ENCODE peak calls at places on chromosomes 11 and 22, in nine cellular contexts. One of them, this sample, is unnamed.

GRCh38 chr11:102254047-102254446 is 63.2 kb upstream of the BIRC3 start:
- DNase-seq in tibial nerve: no peak
- DNase-seq in A549: peak; percentile 36
- DNase-seq in body of pancreas: no peak
- DNase-seq in ovary: no peak
- DNase-seq in sigmoid colon: no peak
- DNase-seq in uterus: no peak
- DNase-seq in vagina: no peak
- DNase-seq in heart left ventricle: no peak
- DNase-seq in this sample: no peak

GRCh38 chr11:133920109-133920990 is 36.4 kb downstream of the IGSF9B start:
- DNase-seq in tibial nerve: no peak
- DNase-seq in vagina: no peak
- DNase-seq in A549: no peak
- DNase-seq in heart left ventricle: peak; percentile 63
- DNase-seq in body of pancreas: no peak
- DNase-seq in sigmoid colon: no peak
- DNase-seq in ovary: no peak
- DNase-seq in uterus: no peak
- DNase-seq in this sample: no peak

GRCh38 chr11:76704171-76704948 is 33.8 kb upstream of the LRRC32 start:
- DNase-seq in vagina: no peak
- DNase-seq in ovary: no peak
- DNase-seq in uterus: no peak
- DNase-seq in body of pancreas: no peak
- DNase-seq in sigmoid colon: no peak
- DNase-seq in heart left ventricle: no peak
- DNase-seq in tibial nerve: no peak
- DNase-seq in A549: no peak
- DNase-seq in this sample: no peak

GRCh38 chr22:37212174-37212906 is at the start of gene SSTR3:
- DNase-seq in heart left ventricle: no peak
- DNase-seq in vagina: no peak
- DNase-seq in tibial nerve: no peak
- DNase-seq in ovary: peak; percentile 57
- DNase-seq in sigmoid colon: peak; percentile 52
- DNase-seq in body of pancreas: peak; percentile 54
- DNase-seq in uterus: peak; percentile 56
- DNase-seq in A549: no peak
- DNase-seq in this sample: peak; percentile 61

GRCh38 chr11:128908391-128909246 is 17.5 kb downstream of the KCNJ5 start:
- DNase-seq in ovary: peak; percentile 64
- DNase-seq in tibial nerve: no peak
- DNase-seq in vagina: no peak
- DNase-seq in heart left ventricle: peak; percentile 85
- DNase-seq in uterus: peak; percentile 33
- DNase-seq in sigmoid colon: peak; percentile 79
- DNase-seq in A549: peak; percentile 12
- DNase-seq in body of pancreas: peak; percentile 85
- DNase-seq in this sample: no peak

GRCh38 chr11:66973956-66974585 is 1.0 kb upstream of the C11orf86 start:
- DNase-seq in uterus: no peak
- DNase-seq in vagina: no peak
- DNase-seq in body of pancreas: no peak
- DNase-seq in A549: no peak
- DNase-seq in heart left ventricle: no peak
- DNase-seq in ovary: no peak
- DNase-seq in tibial nerve: no peak
- DNase-seq in sigmoid colon: no peak
- DNase-seq in this sample: no peak

GRCh38 chr11:126790550-126790981 is 210.0 kb downstream of the KIRREL3 start:
- DNase-seq in vagina: no peak
- DNase-seq in sigmoid colon: no peak
- DNase-seq in tibial nerve: no peak
- DNase-seq in ovary: no peak
- DNase-seq in uterus: no peak
- DNase-seq in heart left ventricle: no peak
- DNase-seq in A549: peak; percentile 63
- DNase-seq in body of pancreas: no peak
- DNase-seq in this sample: no peak

GRCh38 chr11:33598426-33599069 is 102.1 kb downstream of the C11orf91 start:
- DNase-seq in heart left ventricle: no peak
- DNase-seq in vagina: no peak
- DNase-seq in tibial nerve: no peak
- DNase-seq in sigmoid colon: no peak
- DNase-seq in ovary: no peak
- DNase-seq in A549: no peak
- DNase-seq in uterus: no peak
- DNase-seq in body of pancreas: no peak
- DNase-seq in this sample: no peak

GRCh38 chr11:124329787-124330478 is 9.9 kb upstream of the OR8D2 start:
- DNase-seq in body of pancreas: no peak
- DNase-seq in uterus: no peak
- DNase-seq in heart left ventricle: no peak
- DNase-seq in vagina: no peak
- DNase-seq in ovary: no peak
- DNase-seq in sigmoid colon: no peak
- DNase-seq in tibial nerve: no peak
- DNase-seq in A549: no peak
- DNase-seq in this sample: no peak

GRCh38 chr11:128482512-128483191 is 104.7 kb downstream of the ETS1 start:
- DNase-seq in body of pancreas: no peak
- DNase-seq in tibial nerve: no peak
- DNase-seq in sigmoid colon: peak; percentile 77
- DNase-seq in A549: no peak
- DNase-seq in vagina: no peak
- DNase-seq in uterus: no peak
- DNase-seq in heart left ventricle: no peak
- DNase-seq in ovary: no peak
- DNase-seq in this sample: no peak

GRCh38 chr11:67384851-67385366 is 6.9 kb upstream of the RAD9A start:
- DNase-seq in tibial nerve: no peak
- DNase-seq in sigmoid colon: no peak
- DNase-seq in body of pancreas: peak; percentile 70
- DNase-seq in heart left ventricle: no peak
- DNase-seq in uterus: no peak
- DNase-seq in vagina: no peak
- DNase-seq in ovary: no peak
- DNase-seq in A549: peak; percentile 77
- DNase-seq in this sample: no peak

GRCh38 chr11:3880724-3881123 is 25.3 kb downstream of the STIM1 start:
- DNase-seq in ovary: no peak
- DNase-seq in vagina: no peak
- DNase-seq in A549: peak; percentile 25
- DNase-seq in heart left ventricle: no peak
- DNase-seq in tibial nerve: no peak
- DNase-seq in body of pancreas: no peak
- DNase-seq in uterus: no peak
- DNase-seq in sigmoid colon: no peak
- DNase-seq in this sample: no peak

GRCh38 chr11:36703055-36703404 is 105.0 kb upstream of the RAG2 start:
- DNase-seq in tibial nerve: no peak
- DNase-seq in heart left ventricle: no peak
- DNase-seq in A549: no peak
- DNase-seq in sigmoid colon: no peak
- DNase-seq in uterus: no peak
- DNase-seq in vagina: no peak
- DNase-seq in ovary: no peak
- DNase-seq in body of pancreas: no peak
- DNase-seq in this sample: no peak

GRCh38 chr11:1933416-1934325 is 13.5 kb upstream of the MRPL23 start:
- DNase-seq in body of pancreas: peak; percentile 7
- DNase-seq in vagina: no peak
- DNase-seq in ovary: no peak
- DNase-seq in heart left ventricle: peak; percentile 39
- DNase-seq in sigmoid colon: no peak
- DNase-seq in A549: no peak
- DNase-seq in tibial nerve: no peak
- DNase-seq in uterus: peak; percentile 14
- DNase-seq in this sample: peak; percentile 34

GRCh38 chr11:304915-305833 is 2.4 kb upstream of the IFITM2 start:
- DNase-seq in uterus: peak; percentile 83
- DNase-seq in vagina: no peak
- DNase-seq in sigmoid colon: peak; percentile 90
- DNase-seq in heart left ventricle: no peak
- DNase-seq in tibial nerve: peak; percentile 65
- DNase-seq in body of pancreas: peak; percentile 74
- DNase-seq in ovary: peak; percentile 83
- DNase-seq in A549: peak; percentile 74
- DNase-seq in this sample: peak; percentile 84

GRCh38 chr11:122696662-122697061 is 41.1 kb downstream of the UBASH3B start:
- DNase-seq in heart left ventricle: no peak
- DNase-seq in ovary: no peak
- DNase-seq in uterus: no peak
- DNase-seq in body of pancreas: no peak
- DNase-seq in vagina: no peak
- DNase-seq in sigmoid colon: no peak
- DNase-seq in A549: no peak
- DNase-seq in tibial nerve: no peak
- DNase-seq in this sample: peak; percentile 82

GRCh38 chr22:23781533-23781932 is 5.2 kb upstream of the SMARCB1 start:
- DNase-seq in A549: peak; percentile 29
- DNase-seq in uterus: no peak
- DNase-seq in ovary: no peak
- DNase-seq in heart left ventricle: no peak
- DNase-seq in vagina: no peak
- DNase-seq in tibial nerve: no peak
- DNase-seq in sigmoid colon: no peak
- DNase-seq in body of pancreas: no peak
- DNase-seq in this sample: no peak

GRCh38 chr22:30717331-30717921 is 22.8 kb downstream of the OSBP2 start:
- DNase-seq in vagina: no peak
- DNase-seq in uterus: no peak
- DNase-seq in body of pancreas: no peak
- DNase-seq in sigmoid colon: no peak
- DNase-seq in tibial nerve: no peak
- DNase-seq in heart left ventricle: no peak
- DNase-seq in A549: peak; percentile 6
- DNase-seq in ovary: no peak
- DNase-seq in this sample: no peak

GRCh38 chr22:41621911-41622179 is 750 bp downstream of the XRCC6 start:
- DNase-seq in uterus: no peak
- DNase-seq in heart left ventricle: no peak
- DNase-seq in body of pancreas: no peak
- DNase-seq in sigmoid colon: no peak
- DNase-seq in ovary: no peak
- DNase-seq in vagina: no peak
- DNase-seq in tibial nerve: no peak
- DNase-seq in A549: no peak
- DNase-seq in this sample: no peak

GRCh38 chr22:30129636-30130035 is 49.4 kb downstream of the HORMAD2 start:
- DNase-seq in uterus: no peak
- DNase-seq in sigmoid colon: no peak
- DNase-seq in ovary: no peak
- DNase-seq in tibial nerve: no peak
- DNase-seq in A549: no peak
- DNase-seq in heart left ventricle: no peak
- DNase-seq in body of pancreas: no peak
- DNase-seq in vagina: no peak
- DNase-seq in this sample: no peak

DNA sequence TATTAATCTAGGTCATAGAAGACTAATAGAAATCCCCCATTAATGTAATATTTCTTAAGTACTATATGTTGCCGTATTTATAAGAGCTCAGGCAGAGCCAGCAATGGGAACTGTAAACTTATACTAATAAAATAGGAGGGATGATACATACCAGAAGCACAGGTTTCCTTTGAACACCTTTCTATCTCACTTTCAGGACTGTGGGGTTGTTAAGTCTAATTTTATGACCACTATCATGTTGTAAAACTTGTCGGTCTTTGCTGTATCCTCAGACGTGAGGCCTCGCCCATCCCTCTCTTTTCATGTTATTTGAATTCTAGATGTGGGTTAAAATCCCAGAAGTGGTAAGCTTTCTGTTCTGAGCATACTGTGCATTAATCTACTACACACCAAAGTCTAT is 1083.5 kb upstream of the TENM4 start:
- DNase-seq in ovary: no peak
- DNase-seq in body of pancreas: no peak
- DNase-seq in sigmoid colon: no peak
- DNase-seq in tibial nerve: no peak
- DNase-seq in vagina: no peak
- DNase-seq in A549: no peak
- DNase-seq in heart left ventricle: no peak
- DNase-seq in uterus: no peak
- DNase-seq in this sample: no peak
- TF ChIP-seq POLR2A in ovary: no peak
- TF ChIP-seq POLR2A in body of pancreas: no peak
- TF ChIP-seq POLR2A in sigmoid colon: no peak
- TF ChIP-seq POLR2A in tibial nerve: no peak
- TF ChIP-seq POLR2A in vagina: no peak
- TF ChIP-seq POLR2A in A549: no peak
- TF ChIP-seq POLR2A in heart left ventricle: no peak
- TF ChIP-seq POLR2A in uterus: no peak
- TF ChIP-seq POLR2A in this sample: no peak

GRCh38 chr11:117179048-117179999 is 781 bp downstream of the SIDT2 start:
- DNase-seq in A549: no peak
- DNase-seq in uterus: no peak
- DNase-seq in sigmoid colon: peak; percentile 68
- DNase-seq in ovary: peak; percentile 63
- DNase-seq in heart left ventricle: no peak
- DNase-seq in tibial nerve: no peak
- DNase-seq in vagina: peak; percentile 95
- DNase-seq in body of pancreas: peak; percentile 58
- DNase-seq in this sample: peak; percentile 92
- TF ChIP-seq POLR2A in A549: no peak
- TF ChIP-seq POLR2A in uterus: no peak
- TF ChIP-seq POLR2A in sigmoid colon: no peak
- TF ChIP-seq POLR2A in ovary: no peak
- TF ChIP-seq POLR2A in heart left ventricle: no peak
- TF ChIP-seq POLR2A in tibial nerve: no peak
- TF ChIP-seq POLR2A in vagina: no peak
- TF ChIP-seq POLR2A in body of pancreas: no peak
- TF ChIP-seq POLR2A in this sample: no peak

DNA sequence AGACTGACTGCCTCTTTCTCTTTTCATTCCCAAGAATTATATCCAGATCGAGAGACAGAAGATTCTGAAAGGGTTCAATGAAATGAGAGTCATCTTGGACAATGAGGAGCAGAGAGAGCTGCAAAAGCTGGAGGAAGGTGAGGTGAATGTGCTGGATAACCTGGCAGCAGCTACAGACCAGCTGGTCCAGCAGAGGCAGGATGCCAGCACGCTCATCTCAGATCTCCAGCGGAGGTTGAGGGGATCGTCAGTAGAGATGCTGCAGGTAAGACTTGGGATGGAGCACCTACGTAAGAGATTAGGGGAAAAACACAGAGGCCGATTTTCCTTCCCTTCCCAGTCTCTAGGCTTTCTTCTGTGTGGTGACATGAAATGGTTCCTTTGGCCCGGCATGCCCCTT is 8.7 kb downstream of the TRIM22 start:
- DNase-seq in A549: no peak
- DNase-seq in tibial nerve: no peak
- DNase-seq in heart left ventricle: no peak
- DNase-seq in sigmoid colon: no peak
- DNase-seq in body of pancreas: no peak
- DNase-seq in uterus: no peak
- DNase-seq in ovary: no peak
- DNase-seq in vagina: no peak
- DNase-seq in this sample: no peak
- TF ChIP-seq POLR2A in A549: no peak
- TF ChIP-seq POLR2A in tibial nerve: no peak
- TF ChIP-seq POLR2A in heart left ventricle: no peak
- TF ChIP-seq POLR2A in sigmoid colon: no peak
- TF ChIP-seq POLR2A in body of pancreas: no peak
- TF ChIP-seq POLR2A in uterus: no peak
- TF ChIP-seq POLR2A in ovary: no peak
- TF ChIP-seq POLR2A in vagina: no peak
- TF ChIP-seq POLR2A in this sample: no peak

GRCh38 chr11:10602945-10603344 is 34.5 kb upstream of the LYVE1 start:
- DNase-seq in vagina: no peak
- DNase-seq in A549: no peak
- DNase-seq in sigmoid colon: no peak
- DNase-seq in body of pancreas: no peak
- DNase-seq in uterus: no peak
- DNase-seq in ovary: no peak
- DNase-seq in tibial nerve: no peak
- DNase-seq in heart left ventricle: no peak
- DNase-seq in this sample: no peak
- TF ChIP-seq POLR2A in vagina: no peak
- TF ChIP-seq POLR2A in A549: no peak
- TF ChIP-seq POLR2A in sigmoid colon: no peak
- TF ChIP-seq POLR2A in body of pancreas: no peak
- TF ChIP-seq POLR2A in uterus: no peak
- TF ChIP-seq POLR2A in ovary: no peak
- TF ChIP-seq POLR2A in tibial nerve: no peak
- TF ChIP-seq POLR2A in heart left ventricle: no peak
- TF ChIP-seq POLR2A in this sample: no peak